ENCODE peak calls at places on chromosomes 13 and 19, in four cellular contexts. One of them, this sample, is unnamed.

GRCh38 chr13:76210262-76210661 is 574.1 kb downstream of the LMO7 start:
- DNase-seq in ascending aorta: no peak
- DNase-seq in prostate gland: no peak
- DNase-seq in H9: no peak
- DNase-seq in this sample: peak; percentile 5

GRCh38 chr13:110246530-110246929 is 60.4 kb downstream of the COL4A1 start:
- DNase-seq in ascending aorta: peak; percentile 58
- DNase-seq in prostate gland: no peak
- DNase-seq in H9: no peak
- DNase-seq in this sample: no peak

GRCh38 chr19:2253106-2254051 is 2.8 kb downstream of the JSRP1 start:
- DNase-seq in ascending aorta: no peak
- DNase-seq in prostate gland: no peak
- DNase-seq in H9: peak; percentile 79
- DNase-seq in this sample: no peak

GRCh38 chr19:58252102-58252685 is 23.5 kb downstream of the ZNF544 start:
- DNase-seq in ascending aorta: no peak
- DNase-seq in prostate gland: no peak
- DNase-seq in H9: no peak
- DNase-seq in this sample: peak; percentile 35

GRCh38 chr19:51168571-51169282 is 26.6 kb downstream of the SIGLEC7 start:
- DNase-seq in ascending aorta: no peak
- DNase-seq in prostate gland: no peak
- DNase-seq in H9: no peak
- DNase-seq in this sample: no peak

GRCh38 chr19:44908074-44908835 is 2.7 kb downstream of the APOE start:
- DNase-seq in ascending aorta: no peak
- DNase-seq in prostate gland: no peak
- DNase-seq in H9: no peak
- DNase-seq in this sample: no peak

GRCh38 chr19:23943411-23943810 is 28.7 kb downstream of the ZNF726 start:
- DNase-seq in ascending aorta: no peak
- DNase-seq in prostate gland: no peak
- DNase-seq in H9: no peak
- DNase-seq in this sample: no peak

GRCh38 chr13:80235131-80235530 is 105.8 kb downstream of the SPRY2 start:
- DNase-seq in ascending aorta: no peak
- DNase-seq in prostate gland: no peak
- DNase-seq in H9: no peak
- DNase-seq in this sample: no peak

GRCh38 chr19:29393915-29394460 is 131.8 kb upstream of the VSTM2B start:
- DNase-seq in ascending aorta: no peak
- DNase-seq in prostate gland: no peak
- DNase-seq in H9: no peak
- DNase-seq in this sample: no peak

GRCh38 chr13:74770361-74770760 is 636.2 kb upstream of the KLF12 start:
- DNase-seq in ascending aorta: no peak
- DNase-seq in prostate gland: no peak
- DNase-seq in H9: no peak
- DNase-seq in this sample: peak; percentile 61

GRCh38 chr13:103656329-103656728 is 590.1 kb upstream of the SLC10A2 start:
- DNase-seq in ascending aorta: no peak
- DNase-seq in prostate gland: no peak
- DNase-seq in H9: no peak
- DNase-seq in this sample: no peak

GRCh38 chr13:113453962-113454361 is 674 bp upstream of the ADPRHL1 start:
- DNase-seq in ascending aorta: peak; percentile 31
- DNase-seq in prostate gland: no peak
- DNase-seq in H9: no peak
- DNase-seq in this sample: no peak

GRCh38 chr13:38662362-38662761 is 24.5 kb upstream of the FREM2 start:
- DNase-seq in ascending aorta: no peak
- DNase-seq in prostate gland: no peak
- DNase-seq in H9: no peak
- DNase-seq in this sample: no peak

GRCh38 chr19:15977193-15977592 is 28.4 kb downstream of the OR10H4 start:
- DNase-seq in ascending aorta: no peak
- DNase-seq in prostate gland: no peak
- DNase-seq in H9: no peak
- DNase-seq in this sample: no peak

GRCh38 chr13:25977216-25977615 is 74.6 kb downstream of the SHISA2 start:
- DNase-seq in ascending aorta: no peak
- DNase-seq in prostate gland: no peak
- DNase-seq in H9: peak; percentile 94
- DNase-seq in this sample: peak; percentile 37

GRCh38 chr13:114203536-114203935 is 24.5 kb downstream of the CFAP97D2 start:
- DNase-seq in ascending aorta: no peak
- DNase-seq in prostate gland: no peak
- DNase-seq in H9: no peak
- DNase-seq in this sample: peak; percentile 42

GRCh38 chr13:84097148-84097547 is 214.9 kb upstream of the SLITRK1 start:
- DNase-seq in ascending aorta: no peak
- DNase-seq in prostate gland: no peak
- DNase-seq in H9: no peak
- DNase-seq in this sample: no peak

GRCh38 chr19:29421186-29421525 is 104.6 kb upstream of the VSTM2B start:
- DNase-seq in ascending aorta: no peak
- DNase-seq in prostate gland: no peak
- DNase-seq in H9: no peak
- DNase-seq in this sample: no peak

GRCh38 chr13:50130686-50131051 is 115.4 kb downstream of the KCNRG start:
- DNase-seq in ascending aorta: peak; percentile 69
- DNase-seq in prostate gland: no peak
- DNase-seq in H9: peak; percentile 58
- DNase-seq in this sample: peak; percentile 36

GRCh38 chr13:112972867-112973576 is 4.0 kb downstream of the MCF2L start:
- DNase-seq in ascending aorta: no peak
- DNase-seq in prostate gland: no peak
- DNase-seq in H9: no peak
- DNase-seq in this sample: no peak

GRCh38 chr19:47729799-47730520 is 15.4 kb upstream of the NOP53 start:
- DNase-seq in ascending aorta: peak; percentile 87
- DNase-seq in prostate gland: peak; percentile 36
- DNase-seq in H9: peak; percentile 94
- DNase-seq in this sample: peak; percentile 46

GRCh38 chr13:98466634-98467236 is 110.2 kb downstream of the STK24 start:
- DNase-seq in ascending aorta: no peak
- DNase-seq in prostate gland: no peak
- DNase-seq in H9: peak; percentile 77
- DNase-seq in this sample: no peak

GRCh38 chr19:48023011-48023410 is 20.9 kb downstream of the CABP5 start:
- DNase-seq in ascending aorta: no peak
- DNase-seq in prostate gland: no peak
- DNase-seq in H9: no peak
- DNase-seq in this sample: no peak

GRCh38 chr13:99078014-99078771 is 100.3 kb upstream of the DOCK9 start:
- DNase-seq in ascending aorta: no peak
- DNase-seq in prostate gland: no peak
- DNase-seq in H9: no peak
- DNase-seq in this sample: no peak

GRCh38 chr13:51370116-51370515 is 30.6 kb downstream of the SERPINE3 start:
- DNase-seq in ascending aorta: no peak
- DNase-seq in prostate gland: no peak
- DNase-seq in H9: no peak
- DNase-seq in this sample: no peak

GRCh38 chr13:25775986-25776385 is 275.8 kb downstream of the SHISA2 start:
- DNase-seq in ascending aorta: no peak
- DNase-seq in prostate gland: no peak
- DNase-seq in H9: no peak
- DNase-seq in this sample: no peak

GRCh38 chr19:57473646-57474045 is 3.7 kb downstream of the ZNF772 start:
- DNase-seq in ascending aorta: no peak
- DNase-seq in prostate gland: no peak
- DNase-seq in H9: no peak
- DNase-seq in this sample: no peak

GRCh38 chr19:39951065-39951650 is 16.7 kb upstream of the FCGBP start:
- DNase-seq in ascending aorta: peak; percentile 19
- DNase-seq in prostate gland: no peak
- DNase-seq in H9: no peak
- DNase-seq in this sample: no peak

GRCh38 chr13:33742321-33742720 is 75.6 kb upstream of the RFC3 start:
- DNase-seq in ascending aorta: no peak
- DNase-seq in prostate gland: no peak
- DNase-seq in H9: no peak
- DNase-seq in this sample: no peak

GRCh38 chr13:33746867-33747266 is 71.1 kb upstream of the RFC3 start:
- DNase-seq in ascending aorta: no peak
- DNase-seq in prostate gland: no peak
- DNase-seq in H9: no peak
- DNase-seq in this sample: no peak

GRCh38 chr13:33744589-33745369 is 73.2 kb upstream of the RFC3 start:
- DNase-seq in ascending aorta: no peak
- DNase-seq in prostate gland: peak; percentile 65
- DNase-seq in H9: no peak
- DNase-seq in this sample: no peak

GRCh38 chr13:33745370-33746324 is 72.3 kb upstream of the RFC3 start:
- DNase-seq in ascending aorta: no peak
- DNase-seq in prostate gland: peak; percentile 36
- DNase-seq in H9: no peak
- DNase-seq in this sample: no peak

DNA sequence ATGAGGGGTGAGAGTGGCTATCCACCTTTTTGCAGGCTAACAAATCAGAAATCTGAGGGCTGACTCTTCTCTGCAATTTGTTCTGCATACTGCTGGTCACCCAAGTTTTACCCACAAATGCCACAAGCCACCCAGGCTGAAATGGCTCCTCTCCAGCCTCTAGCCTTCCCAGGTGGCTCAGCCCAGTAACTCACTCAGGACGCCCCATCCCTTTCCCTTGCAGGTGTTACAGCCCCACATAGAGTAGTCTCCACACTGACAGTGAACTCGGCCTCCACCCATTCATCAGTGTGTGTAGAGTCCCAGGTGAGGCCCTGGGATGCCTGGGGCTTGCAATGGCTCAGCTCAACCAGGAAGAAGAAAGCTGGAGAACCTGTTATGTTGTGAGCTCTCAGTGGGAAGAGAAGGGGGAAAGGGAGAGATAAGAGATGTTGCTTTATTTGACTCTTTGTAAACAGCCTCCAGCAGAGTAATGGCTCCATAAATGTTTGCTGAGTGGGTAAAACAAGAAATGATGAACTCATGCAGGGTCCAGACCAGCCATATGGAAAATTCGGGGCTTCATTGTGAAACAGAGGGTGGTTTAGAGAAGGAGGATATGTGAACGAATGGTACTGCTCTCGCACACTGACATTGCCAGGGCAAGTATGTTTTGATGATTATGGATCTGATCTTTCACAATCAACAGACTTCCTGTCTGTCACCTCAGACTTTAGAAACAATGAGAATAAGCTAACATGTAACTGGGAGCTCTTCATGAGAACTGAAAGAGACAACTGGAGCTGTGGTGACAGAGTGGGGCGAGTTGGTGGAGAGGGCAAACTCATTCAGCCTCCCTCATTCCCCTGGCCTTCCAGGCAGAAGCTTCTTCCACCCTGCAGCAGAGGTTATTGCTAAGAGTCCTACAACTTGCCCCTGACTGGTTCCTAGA is 74.2 kb upstream of the RFC3 start:
- DNase-seq in ascending aorta: no peak
- DNase-seq in prostate gland: no peak
- DNase-seq in H9: no peak
- DNase-seq in this sample: no peak
- H3K4me1 ChIP-seq in ascending aorta: no peaks in the 10 kb centered on the region
- H3K4me1 ChIP-seq in prostate gland: no peaks in the 10 kb centered on the region
- H3K4me1 ChIP-seq in H9: no peaks in the 10 kb centered on the region
- H3K4me1 ChIP-seq in this sample: no peaks in the 10 kb centered on the region

GRCh38 chr19:41918653-41919244 is 9.5 kb downstream of the ERFL start:
- DNase-seq in ascending aorta: no peak
- DNase-seq in prostate gland: no peak
- DNase-seq in H9: no peak
- DNase-seq in this sample: no peak
- H3K27me3 ChIP-seq in ascending aorta: peaks cover 30% of the 10 kb centered on the region
- H3K27me3 ChIP-seq in prostate gland: peaks cover 16% of the 10 kb centered on the region
- H3K27me3 ChIP-seq in H9: peaks cover 91% of the 10 kb centered on the region
- H3K27me3 ChIP-seq in this sample: peaks cover 79% of the 10 kb centered on the region

GRCh38 chr19:4362871-4363545 is 19.6 kb downstream of the MPND start:
- DNase-seq in ascending aorta: no peak
- DNase-seq in prostate gland: no peak
- DNase-seq in H9: peak; percentile 59
- DNase-seq in this sample: no peak
- TF ChIP-seq CTCF in ascending aorta: no peak
- TF ChIP-seq CTCF in prostate gland: no peak
- TF ChIP-seq CTCF in H9: peak; percentile 55
- TF ChIP-seq CTCF in this sample: peak; percentile 55

DNA sequence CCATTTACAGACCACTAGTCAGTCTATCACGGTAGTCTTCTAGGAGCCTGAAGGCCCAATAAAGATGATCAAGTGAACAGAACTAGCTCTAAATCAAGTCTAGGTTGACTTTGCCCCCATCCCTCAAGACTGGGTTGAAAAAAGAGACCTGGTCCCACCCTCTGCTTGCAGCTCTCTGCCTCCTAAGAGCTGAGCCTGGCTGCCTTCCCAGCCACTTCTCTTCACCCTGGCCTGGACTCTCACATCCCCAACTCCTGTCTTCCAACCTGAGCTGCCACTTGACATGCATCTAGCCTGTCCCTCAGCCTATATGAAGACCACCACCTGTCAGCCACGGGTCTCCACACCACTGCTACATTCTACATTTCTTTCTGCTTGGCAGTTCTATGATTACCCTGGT is 99.6 kb downstream of the FOXO1 start:
- DNase-seq in ascending aorta: no peak
- DNase-seq in prostate gland: no peak
- DNase-seq in H9: no peak
- DNase-seq in this sample: no peak
- H3K4me1 ChIP-seq in ascending aorta: peaks cover 49% of the 10 kb centered on the region
- H3K4me1 ChIP-seq in prostate gland: no peaks in the 10 kb centered on the region
- H3K4me1 ChIP-seq in H9: peaks cover 11% of the 10 kb centered on the region
- H3K4me1 ChIP-seq in this sample: no peaks in the 10 kb centered on the region

This sample was measured in foreskin keratinocyte.